ENCODE peak calls at places on chromosome 5, in eight cellular contexts. One of them, this sample, is unnamed.

GRCh38 chr5:165157209-165157608 is 1651.8 kb downstream of the MAT2B start:
- DNase-seq in cardiac muscle cell: no peak
- DNase-seq in neural progenitor cell: no peak
- DNase-seq in CD4-positive, alpha-beta T cell: no peak
- DNase-seq in fibroblast of mammary gland: no peak
- DNase-seq in activated T-cell treated with anti-CD3 and anti-CD28 coated beads, Interleukin-2, amount 50 U/mL, for 4 hours: no peak
- DNase-seq in neural crest cell: no peak
- DNase-seq in body of pancreas: no peak
- DNase-seq in this sample: no peak

GRCh38 chr5:56123531-56124243 is 109.4 kb downstream of the ANKRD55 start:
- DNase-seq in cardiac muscle cell: peak; percentile 50
- DNase-seq in neural progenitor cell: peak; percentile 69
- DNase-seq in CD4-positive, alpha-beta T cell: no peak
- DNase-seq in fibroblast of mammary gland: peak; percentile 99
- DNase-seq in activated T-cell treated with anti-CD3 and anti-CD28 coated beads, Interleukin-2, amount 50 U/mL, for 4 hours: no peak
- DNase-seq in neural crest cell: peak; percentile 12
- DNase-seq in body of pancreas: peak; percentile 35
- DNase-seq in this sample: no peak

GRCh38 chr5:40166757-40167156 is 513.0 kb upstream of the PTGER4 start:
- DNase-seq in cardiac muscle cell: no peak
- DNase-seq in neural progenitor cell: no peak
- DNase-seq in CD4-positive, alpha-beta T cell: no peak
- DNase-seq in fibroblast of mammary gland: peak; percentile 49
- DNase-seq in activated T-cell treated with anti-CD3 and anti-CD28 coated beads, Interleukin-2, amount 50 U/mL, for 4 hours: no peak
- DNase-seq in neural crest cell: no peak
- DNase-seq in body of pancreas: no peak
- DNase-seq in this sample: no peak

GRCh38 chr5:148760945-148761638 is 65.3 kb upstream of the ADRB2 start:
- DNase-seq in cardiac muscle cell: no peak
- DNase-seq in neural progenitor cell: no peak
- DNase-seq in CD4-positive, alpha-beta T cell: no peak
- DNase-seq in fibroblast of mammary gland: no peak
- DNase-seq in activated T-cell treated with anti-CD3 and anti-CD28 coated beads, Interleukin-2, amount 50 U/mL, for 4 hours: no peak
- DNase-seq in neural crest cell: no peak
- DNase-seq in body of pancreas: no peak
- DNase-seq in this sample: no peak

GRCh38 chr5:64569880-64570279 is 64.1 kb downstream of the RGS7BP start:
- DNase-seq in cardiac muscle cell: no peak
- DNase-seq in neural progenitor cell: no peak
- DNase-seq in CD4-positive, alpha-beta T cell: no peak
- DNase-seq in fibroblast of mammary gland: no peak
- DNase-seq in activated T-cell treated with anti-CD3 and anti-CD28 coated beads, Interleukin-2, amount 50 U/mL, for 4 hours: no peak
- DNase-seq in neural crest cell: no peak
- DNase-seq in body of pancreas: no peak
- DNase-seq in this sample: peak; percentile 9

GRCh38 chr5:160479926-160480325 is 58.3 kb downstream of the PTTG1 start:
- DNase-seq in cardiac muscle cell: no peak
- DNase-seq in neural progenitor cell: no peak
- DNase-seq in CD4-positive, alpha-beta T cell: no peak
- DNase-seq in fibroblast of mammary gland: peak; percentile 79
- DNase-seq in activated T-cell treated with anti-CD3 and anti-CD28 coated beads, Interleukin-2, amount 50 U/mL, for 4 hours: no peak
- DNase-seq in neural crest cell: no peak
- DNase-seq in body of pancreas: no peak
- DNase-seq in this sample: no peak

GRCh38 chr5:32326216-32326772 is 13.6 kb upstream of the MTMR12 start:
- DNase-seq in cardiac muscle cell: no peak
- DNase-seq in neural progenitor cell: no peak
- DNase-seq in CD4-positive, alpha-beta T cell: no peak
- DNase-seq in fibroblast of mammary gland: peak; percentile 60
- DNase-seq in activated T-cell treated with anti-CD3 and anti-CD28 coated beads, Interleukin-2, amount 50 U/mL, for 4 hours: no peak
- DNase-seq in neural crest cell: no peak
- DNase-seq in body of pancreas: no peak
- DNase-seq in this sample: no peak

GRCh38 chr5:167821096-167821590 is 470.3 kb upstream of the WWC1 start:
- DNase-seq in cardiac muscle cell: no peak
- DNase-seq in neural progenitor cell: peak; percentile 19
- DNase-seq in CD4-positive, alpha-beta T cell: no peak
- DNase-seq in fibroblast of mammary gland: no peak
- DNase-seq in activated T-cell treated with anti-CD3 and anti-CD28 coated beads, Interleukin-2, amount 50 U/mL, for 4 hours: no peak
- DNase-seq in neural crest cell: no peak
- DNase-seq in body of pancreas: no peak
- DNase-seq in this sample: no peak

GRCh38 chr5:68239485-68239884 is 23.9 kb downstream of the PIK3R1 start:
- DNase-seq in cardiac muscle cell: no peak
- DNase-seq in neural progenitor cell: no peak
- DNase-seq in CD4-positive, alpha-beta T cell: peak; percentile 62
- DNase-seq in fibroblast of mammary gland: peak; percentile 96
- DNase-seq in activated T-cell treated with anti-CD3 and anti-CD28 coated beads, Interleukin-2, amount 50 U/mL, for 4 hours: peak; percentile 78
- DNase-seq in neural crest cell: no peak
- DNase-seq in body of pancreas: peak; percentile 52
- DNase-seq in this sample: no peak

GRCh38 chr5:74272019-74272775 is 368.3 kb downstream of the ENC1 start:
- DNase-seq in cardiac muscle cell: no peak
- DNase-seq in neural progenitor cell: no peak
- DNase-seq in CD4-positive, alpha-beta T cell: no peak
- DNase-seq in fibroblast of mammary gland: no peak
- DNase-seq in activated T-cell treated with anti-CD3 and anti-CD28 coated beads, Interleukin-2, amount 50 U/mL, for 4 hours: no peak
- DNase-seq in neural crest cell: no peak
- DNase-seq in body of pancreas: no peak
- DNase-seq in this sample: no peak

GRCh38 chr5:149913449-149914419 is 30.9 kb downstream of the PDE6A start:
- DNase-seq in cardiac muscle cell: no peak
- DNase-seq in neural progenitor cell: peak; percentile 32
- DNase-seq in CD4-positive, alpha-beta T cell: no peak
- DNase-seq in fibroblast of mammary gland: no peak
- DNase-seq in activated T-cell treated with anti-CD3 and anti-CD28 coated beads, Interleukin-2, amount 50 U/mL, for 4 hours: no peak
- DNase-seq in neural crest cell: no peak
- DNase-seq in body of pancreas: no peak
- DNase-seq in this sample: no peak

GRCh38 chr5:14793851-14794250 is 77.7 kb downstream of the ANKH start:
- DNase-seq in cardiac muscle cell: no peak
- DNase-seq in neural progenitor cell: no peak
- DNase-seq in CD4-positive, alpha-beta T cell: no peak
- DNase-seq in fibroblast of mammary gland: no peak
- DNase-seq in activated T-cell treated with anti-CD3 and anti-CD28 coated beads, Interleukin-2, amount 50 U/mL, for 4 hours: no peak
- DNase-seq in neural crest cell: no peak
- DNase-seq in body of pancreas: no peak
- DNase-seq in this sample: no peak

GRCh38 chr5:59221769-59222168 is 638.9 kb downstream of the RAB3C start:
- DNase-seq in cardiac muscle cell: no peak
- DNase-seq in neural progenitor cell: no peak
- DNase-seq in CD4-positive, alpha-beta T cell: no peak
- DNase-seq in fibroblast of mammary gland: no peak
- DNase-seq in activated T-cell treated with anti-CD3 and anti-CD28 coated beads, Interleukin-2, amount 50 U/mL, for 4 hours: no peak
- DNase-seq in neural crest cell: no peak
- DNase-seq in body of pancreas: no peak
- DNase-seq in this sample: no peak

GRCh38 chr5:51382759-51383493 is at the start of gene ISL1:
- DNase-seq in cardiac muscle cell: peak; percentile 96
- DNase-seq in neural progenitor cell: peak; percentile 97
- DNase-seq in CD4-positive, alpha-beta T cell: no peak
- DNase-seq in fibroblast of mammary gland: peak; percentile 67
- DNase-seq in activated T-cell treated with anti-CD3 and anti-CD28 coated beads, Interleukin-2, amount 50 U/mL, for 4 hours: no peak
- DNase-seq in neural crest cell: peak; percentile 71
- DNase-seq in body of pancreas: peak; percentile 64
- DNase-seq in this sample: peak; percentile 93

GRCh38 chr5:108295588-108296368 is 86.1 kb downstream of the FBXL17 start:
- DNase-seq in cardiac muscle cell: no peak
- DNase-seq in neural progenitor cell: no peak
- DNase-seq in CD4-positive, alpha-beta T cell: no peak
- DNase-seq in fibroblast of mammary gland: peak; percentile 56
- DNase-seq in activated T-cell treated with anti-CD3 and anti-CD28 coated beads, Interleukin-2, amount 50 U/mL, for 4 hours: no peak
- DNase-seq in neural crest cell: no peak
- DNase-seq in body of pancreas: no peak
- DNase-seq in this sample: no peak

GRCh38 chr5:33588654-33589372 is 148.0 kb downstream of the TARS1 start:
- DNase-seq in cardiac muscle cell: peak; percentile 46
- DNase-seq in neural progenitor cell: peak; percentile 77
- DNase-seq in CD4-positive, alpha-beta T cell: peak; percentile 3
- DNase-seq in fibroblast of mammary gland: no peak
- DNase-seq in activated T-cell treated with anti-CD3 and anti-CD28 coated beads, Interleukin-2, amount 50 U/mL, for 4 hours: peak; percentile 7
- DNase-seq in neural crest cell: peak; percentile 47
- DNase-seq in body of pancreas: no peak
- DNase-seq in this sample: no peak

GRCh38 chr5:157591766-157592165 is 16.2 kb upstream of the ADAM19 start:
- DNase-seq in cardiac muscle cell: no peak
- DNase-seq in neural progenitor cell: no peak
- DNase-seq in CD4-positive, alpha-beta T cell: no peak
- DNase-seq in fibroblast of mammary gland: no peak
- DNase-seq in activated T-cell treated with anti-CD3 and anti-CD28 coated beads, Interleukin-2, amount 50 U/mL, for 4 hours: no peak
- DNase-seq in neural crest cell: no peak
- DNase-seq in body of pancreas: no peak
- DNase-seq in this sample: no peak

GRCh38 chr5:172173771-172174170 is 14.3 kb downstream of the STK10 start:
- DNase-seq in cardiac muscle cell: no peak
- DNase-seq in neural progenitor cell: no peak
- DNase-seq in CD4-positive, alpha-beta T cell: peak; percentile 51
- DNase-seq in fibroblast of mammary gland: peak; percentile 78
- DNase-seq in activated T-cell treated with anti-CD3 and anti-CD28 coated beads, Interleukin-2, amount 50 U/mL, for 4 hours: peak; percentile 50
- DNase-seq in neural crest cell: no peak
- DNase-seq in body of pancreas: no peak
- DNase-seq in this sample: no peak

GRCh38 chr5:125370486-125370885 is 624.0 kb upstream of the ZNF608 start:
- DNase-seq in cardiac muscle cell: no peak
- DNase-seq in neural progenitor cell: no peak
- DNase-seq in CD4-positive, alpha-beta T cell: no peak
- DNase-seq in fibroblast of mammary gland: no peak
- DNase-seq in activated T-cell treated with anti-CD3 and anti-CD28 coated beads, Interleukin-2, amount 50 U/mL, for 4 hours: no peak
- DNase-seq in neural crest cell: no peak
- DNase-seq in body of pancreas: no peak
- DNase-seq in this sample: no peak

GRCh38 chr5:166251786-166252185 is 2039.7 kb upstream of the WWC1 start:
- DNase-seq in cardiac muscle cell: no peak
- DNase-seq in neural progenitor cell: no peak
- DNase-seq in CD4-positive, alpha-beta T cell: no peak
- DNase-seq in fibroblast of mammary gland: no peak
- DNase-seq in activated T-cell treated with anti-CD3 and anti-CD28 coated beads, Interleukin-2, amount 50 U/mL, for 4 hours: no peak
- DNase-seq in neural crest cell: no peak
- DNase-seq in body of pancreas: no peak
- DNase-seq in this sample: no peak